ENCODE peak calls at places on chromosomes 11 and 22, in six cellular contexts. One of them, this sample, is unnamed.

GRCh38 chr11:66886671-66887221 is 29.9 kb downstream of the LRFN4 start:
- DNase-seq in sigmoid colon: no peak
- DNase-seq in HCT116: peak
- DNase-seq in cardiac fibroblast: peak
- DNase-seq in colonic mucosa: no peak
- DNase-seq in suprapubic skin: no peak
- DNase-seq in this sample: no peak

GRCh38 chr11:112570335-112570734 is 309.7 kb upstream of the PLET1 start:
- DNase-seq in sigmoid colon: no peak
- DNase-seq in HCT116: no peak
- DNase-seq in cardiac fibroblast: no peak
- DNase-seq in colonic mucosa: no peak
- DNase-seq in suprapubic skin: no peak
- DNase-seq in this sample: no peak

GRCh38 chr22:50018608-50019291 is 6.2 kb upstream of the IL17REL start:
- DNase-seq in sigmoid colon: no peak
- DNase-seq in HCT116: no peak
- DNase-seq in cardiac fibroblast: no peak
- DNase-seq in colonic mucosa: no peak
- DNase-seq in suprapubic skin: no peak
- DNase-seq in this sample: no peak

GRCh38 chr11:102367364-102367763 is 20.4 kb downstream of the BIRC2 start:
- DNase-seq in sigmoid colon: no peak
- DNase-seq in HCT116: no peak
- DNase-seq in cardiac fibroblast: peak
- DNase-seq in colonic mucosa: no peak
- DNase-seq in suprapubic skin: no peak
- DNase-seq in this sample: no peak

GRCh38 chr22:22710719-22711531 is 66.5 kb downstream of the GGTLC2 start:
- DNase-seq in sigmoid colon: no peak
- DNase-seq in HCT116: no peak
- DNase-seq in cardiac fibroblast: peak
- DNase-seq in colonic mucosa: peak
- DNase-seq in suprapubic skin: no peak
- DNase-seq in this sample: peak

GRCh38 chr11:115776916-115777315 is 272.7 kb upstream of the CADM1 start:
- DNase-seq in sigmoid colon: no peak
- DNase-seq in HCT116: no peak
- DNase-seq in cardiac fibroblast: no peak
- DNase-seq in colonic mucosa: no peak
- DNase-seq in suprapubic skin: no peak
- DNase-seq in this sample: no peak

GRCh38 chr11:29293825-29294224 is 723.0 kb downstream of the KCNA4 start:
- DNase-seq in sigmoid colon: no peak
- DNase-seq in HCT116: peak
- DNase-seq in cardiac fibroblast: peak
- DNase-seq in colonic mucosa: no peak
- DNase-seq in suprapubic skin: no peak
- DNase-seq in this sample: no peak

GRCh38 chr11:69834811-69835800 is 15.9 kb upstream of the FGF3 start:
- DNase-seq in sigmoid colon: peak
- DNase-seq in HCT116: no peak
- DNase-seq in cardiac fibroblast: no peak
- DNase-seq in colonic mucosa: no peak
- DNase-seq in suprapubic skin: peak
- DNase-seq in this sample: no peak

GRCh38 chr22:44363214-44363979 is 50.6 kb upstream of the SHISAL1 start:
- DNase-seq in sigmoid colon: peak
- DNase-seq in HCT116: no peak
- DNase-seq in cardiac fibroblast: peak
- DNase-seq in colonic mucosa: peak
- DNase-seq in suprapubic skin: peak
- DNase-seq in this sample: no peak

GRCh38 chr22:44729391-44730012 is 22.9 kb upstream of the ARHGAP8 start:
- DNase-seq in sigmoid colon: peak
- DNase-seq in HCT116: no peak
- DNase-seq in cardiac fibroblast: peak
- DNase-seq in colonic mucosa: no peak
- DNase-seq in suprapubic skin: no peak
- DNase-seq in this sample: no peak

GRCh38 chr22:17121235-17122195 is at the start of gene TMEM121B:
- DNase-seq in sigmoid colon: peak
- DNase-seq in HCT116: no peak
- DNase-seq in cardiac fibroblast: peak
- DNase-seq in colonic mucosa: no peak
- DNase-seq in suprapubic skin: no peak
- DNase-seq in this sample: no peak

GRCh38 chr11:117220568-117220967 is 11.3 kb downstream of the PCSK7 start:
- DNase-seq in sigmoid colon: peak
- DNase-seq in HCT116: no peak
- DNase-seq in cardiac fibroblast: peak
- DNase-seq in colonic mucosa: no peak
- DNase-seq in suprapubic skin: no peak
- DNase-seq in this sample: no peak

GRCh38 chr11:86637976-86638375 is 34.4 kb downstream of the ME3 start:
- DNase-seq in sigmoid colon: no peak
- DNase-seq in HCT116: no peak
- DNase-seq in cardiac fibroblast: no peak
- DNase-seq in colonic mucosa: no peak
- DNase-seq in suprapubic skin: no peak
- DNase-seq in this sample: no peak

GRCh38 chr11:133887692-133888332 is 42.5 kb upstream of the SPATA19 start:
- DNase-seq in sigmoid colon: no peak
- DNase-seq in HCT116: no peak
- DNase-seq in cardiac fibroblast: no peak
- DNase-seq in colonic mucosa: no peak
- DNase-seq in suprapubic skin: no peak
- DNase-seq in this sample: no peak

GRCh38 chr11:69297225-69297925 is 3.4 kb downstream of the MYEOV start:
- DNase-seq in sigmoid colon: peak
- DNase-seq in HCT116: peak
- DNase-seq in cardiac fibroblast: peak
- DNase-seq in colonic mucosa: peak
- DNase-seq in suprapubic skin: peak
- DNase-seq in this sample: no peak

GRCh38 chr22:43007519-43008102 is 7.3 kb downstream of the PACSIN2 start:
- DNase-seq in sigmoid colon: no peak
- DNase-seq in HCT116: no peak
- DNase-seq in cardiac fibroblast: peak
- DNase-seq in colonic mucosa: peak
- DNase-seq in suprapubic skin: no peak
- DNase-seq in this sample: no peak

GRCh38 chr22:39254789-39255298 is 10.1 kb upstream of the PDGFB start:
- DNase-seq in sigmoid colon: no peak
- DNase-seq in HCT116: no peak
- DNase-seq in cardiac fibroblast: no peak
- DNase-seq in colonic mucosa: no peak
- DNase-seq in suprapubic skin: no peak
- DNase-seq in this sample: no peak

GRCh38 chr11:75334402-75334891 is 17.0 kb downstream of the ARRB1 start:
- DNase-seq in sigmoid colon: no peak
- DNase-seq in HCT116: no peak
- DNase-seq in cardiac fibroblast: no peak
- DNase-seq in colonic mucosa: no peak
- DNase-seq in suprapubic skin: no peak
- DNase-seq in this sample: no peak

GRCh38 chr11:90222152-90222458 is 744 bp downstream of the CHORDC1 start:
- DNase-seq in sigmoid colon: no peak
- DNase-seq in HCT116: no peak
- DNase-seq in cardiac fibroblast: no peak
- DNase-seq in colonic mucosa: no peak
- DNase-seq in suprapubic skin: no peak
- DNase-seq in this sample: no peak

GRCh38 chr11:125221499-125221898 is 56.9 kb downstream of the PKNOX2 start:
- DNase-seq in sigmoid colon: no peak
- DNase-seq in HCT116: no peak
- DNase-seq in cardiac fibroblast: no peak
- DNase-seq in colonic mucosa: no peak
- DNase-seq in suprapubic skin: no peak
- DNase-seq in this sample: no peak

GRCh38 chr11:127866109-127866508 is 721.2 kb downstream of the ETS1 start:
- DNase-seq in sigmoid colon: no peak
- DNase-seq in HCT116: no peak
- DNase-seq in cardiac fibroblast: no peak
- DNase-seq in colonic mucosa: no peak
- DNase-seq in suprapubic skin: no peak
- DNase-seq in this sample: no peak

GRCh38 chr11:62556872-62557631 is 10.4 kb upstream of the AHNAK start:
- DNase-seq in sigmoid colon: no peak
- DNase-seq in HCT116: no peak
- DNase-seq in cardiac fibroblast: no peak
- DNase-seq in colonic mucosa: no peak
- DNase-seq in suprapubic skin: no peak
- DNase-seq in this sample: no peak

GRCh38 chr22:46619830-46620501 is at the start of gene GRAMD4:
- DNase-seq in sigmoid colon: peak
- DNase-seq in HCT116: no peak
- DNase-seq in cardiac fibroblast: no peak
- DNase-seq in colonic mucosa: no peak
- DNase-seq in suprapubic skin: no peak
- DNase-seq in this sample: no peak

GRCh38 chr11:103637250-103637649 is 399.2 kb upstream of the DDI1 start:
- DNase-seq in sigmoid colon: no peak
- DNase-seq in HCT116: no peak
- DNase-seq in cardiac fibroblast: no peak
- DNase-seq in colonic mucosa: no peak
- DNase-seq in suprapubic skin: no peak
- DNase-seq in this sample: no peak

GRCh38 chr22:23060612-23061400 is 9.5 kb upstream of the GNAZ start:
- DNase-seq in sigmoid colon: no peak
- DNase-seq in HCT116: no peak
- DNase-seq in cardiac fibroblast: no peak
- DNase-seq in colonic mucosa: peak
- DNase-seq in suprapubic skin: peak
- DNase-seq in this sample: no peak

GRCh38 chr11:100761806-100762205 is 74.7 kb downstream of the ARHGAP42 start:
- DNase-seq in sigmoid colon: no peak
- DNase-seq in HCT116: no peak
- DNase-seq in cardiac fibroblast: no peak
- DNase-seq in colonic mucosa: no peak
- DNase-seq in suprapubic skin: no peak
- DNase-seq in this sample: no peak

DNA sequence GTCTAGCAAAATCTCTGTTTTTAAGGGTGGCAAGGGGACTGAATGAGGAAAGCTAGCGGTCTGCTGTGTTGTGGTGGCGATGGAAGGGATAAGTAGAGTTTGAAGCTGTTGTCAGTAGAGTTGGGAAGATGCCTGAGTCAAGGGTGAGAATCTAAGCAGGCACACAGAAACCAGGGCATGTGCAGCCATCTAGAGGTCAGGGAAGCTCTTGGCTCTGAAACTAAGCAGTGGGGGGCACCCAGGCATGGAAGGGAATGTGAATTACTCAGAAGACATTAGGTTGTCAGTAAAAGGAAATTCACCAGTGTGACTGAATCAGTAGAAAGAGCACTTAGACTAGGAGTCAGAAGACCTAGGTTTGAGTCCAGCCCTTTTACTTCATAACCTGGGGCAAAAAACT is 15.4 kb downstream of the BMAL1 start:
- DNase-seq in sigmoid colon: no peak
- DNase-seq in HCT116: no peak
- DNase-seq in cardiac fibroblast: no peak
- DNase-seq in colonic mucosa: no peak
- DNase-seq in suprapubic skin: peak
- DNase-seq in this sample: no peak
- TF ChIP-seq CTCF in sigmoid colon: no peak
- TF ChIP-seq CTCF in HCT116: no peak
- TF ChIP-seq CTCF in cardiac fibroblast: no peak
- TF ChIP-seq CTCF in colonic mucosa: no peak
- TF ChIP-seq CTCF in suprapubic skin: no peak
- TF ChIP-seq CTCF in this sample: no peak

DNA sequence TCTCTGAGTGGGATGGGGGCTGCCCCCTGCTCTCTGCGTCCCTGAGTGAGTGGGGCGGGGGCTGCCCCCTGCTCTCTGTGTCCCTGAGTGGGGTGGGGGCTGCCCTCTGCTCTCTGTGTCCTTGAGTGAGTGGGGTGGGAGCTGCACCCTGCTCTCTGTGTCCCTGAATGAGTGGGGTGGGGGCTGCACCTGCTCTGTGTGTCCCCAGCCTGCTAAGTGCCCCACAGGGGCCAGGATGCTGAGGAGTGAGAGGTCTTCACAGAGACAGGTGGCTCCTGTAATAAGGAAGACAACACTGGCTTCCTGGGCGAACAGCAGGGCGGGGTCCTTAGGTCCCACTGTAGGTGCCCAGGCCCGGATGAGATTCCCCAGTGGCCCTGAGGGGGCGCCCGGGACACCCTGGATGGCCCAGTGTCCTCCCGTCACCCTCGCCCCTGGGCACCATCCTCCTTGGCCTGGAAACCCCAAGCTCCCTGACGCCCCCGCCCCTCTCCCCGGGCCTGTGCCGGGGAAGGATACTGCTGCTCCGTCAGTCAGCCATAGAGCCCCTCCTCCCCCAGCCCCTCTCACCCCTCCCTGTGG is 3.8 kb upstream of the CCDC188 start:
- DNase-seq in sigmoid colon: no peak
- DNase-seq in HCT116: no peak
- DNase-seq in cardiac fibroblast: no peak
- DNase-seq in colonic mucosa: no peak
- DNase-seq in suprapubic skin: no peak
- DNase-seq in this sample: no peak
- H3K4me3 ChIP-seq in sigmoid colon: no peak
- H3K4me3 ChIP-seq in HCT116: no peak
- H3K4me3 ChIP-seq in cardiac fibroblast: peak
- H3K4me3 ChIP-seq in colonic mucosa: no peak
- H3K4me3 ChIP-seq in suprapubic skin: peak
- H3K4me3 ChIP-seq in this sample: no peak

GRCh38 chr11:9092846-9093778 is 1.7 kb upstream of the SCUBE2 start:
- DNase-seq in sigmoid colon: no peak
- DNase-seq in HCT116: no peak
- DNase-seq in cardiac fibroblast: peak
- DNase-seq in colonic mucosa: no peak
- DNase-seq in suprapubic skin: no peak
- DNase-seq in this sample: no peak
- TF ChIP-seq CTCF in sigmoid colon: no peak
- TF ChIP-seq CTCF in HCT116: peak
- TF ChIP-seq CTCF in cardiac fibroblast: peak
- TF ChIP-seq CTCF in colonic mucosa: no peak
- TF ChIP-seq CTCF in suprapubic skin: no peak
- TF ChIP-seq CTCF in this sample: peak

GRCh38 chr22:48677621-48678020 is 1150.1 kb downstream of the BRD1 start:
- DNase-seq in sigmoid colon: no peak
- DNase-seq in HCT116: no peak
- DNase-seq in cardiac fibroblast: no peak
- DNase-seq in colonic mucosa: no peak
- DNase-seq in suprapubic skin: no peak
- DNase-seq in this sample: no peak

GRCh38 chr22:48675141-48675827 is 1152.4 kb downstream of the BRD1 start:
- DNase-seq in sigmoid colon: no peak
- DNase-seq in HCT116: no peak
- DNase-seq in cardiac fibroblast: no peak
- DNase-seq in colonic mucosa: no peak
- DNase-seq in suprapubic skin: no peak
- DNase-seq in this sample: no peak

GRCh38 chr22:48677168-48677520 is 1150.5 kb downstream of the BRD1 start:
- DNase-seq in sigmoid colon: no peak
- DNase-seq in HCT116: no peak
- DNase-seq in cardiac fibroblast: no peak
- DNase-seq in colonic mucosa: no peak
- DNase-seq in suprapubic skin: no peak
- DNase-seq in this sample: no peak

GRCh38 chr22:48675828-48676145 is 1151.9 kb downstream of the BRD1 start:
- DNase-seq in sigmoid colon: no peak
- DNase-seq in HCT116: no peak
- DNase-seq in cardiac fibroblast: no peak
- DNase-seq in colonic mucosa: no peak
- DNase-seq in suprapubic skin: no peak
- DNase-seq in this sample: no peak

GRCh38 chr22:48676266-48677167 is 1151.2 kb downstream of the BRD1 start:
- DNase-seq in sigmoid colon: no peak
- DNase-seq in HCT116: no peak
- DNase-seq in cardiac fibroblast: no peak
- DNase-seq in colonic mucosa: no peak
- DNase-seq in suprapubic skin: no peak
- DNase-seq in this sample: no peak
- H3K4me3 ChIP-seq in sigmoid colon: no peak
- H3K4me3 ChIP-seq in HCT116: no peak
- H3K4me3 ChIP-seq in cardiac fibroblast: no peak
- H3K4me3 ChIP-seq in colonic mucosa: no peak
- H3K4me3 ChIP-seq in suprapubic skin: no peak
- H3K4me3 ChIP-seq in this sample: no peak

This sample was measured in LNCaP clone FGC.